ENCODE peak calls at places on chromosomes 11 and 22, in four cellular contexts. O is HL-60, P is astrocyte of the cerebellum, L is caudate nucleus. V is an unnamed sample.

GRCh38 chr11:116853461-116854073 is 16.1 kb upstream of the APOA1 start:
- DNase-seq in O (peak), P (peak), L (no peak), V (no peak)

GRCh38 chr11:67665537-67666302 is 8.7 kb downstream of the ALDH3B2 start:
- DNase-seq in O (no peak), P (no peak), L (no peak), V (no peak)

GRCh38 chr22:32050678-32051515 is 7.8 kb downstream of the SLC5A1 start:
- DNase-seq in O (peak), P (peak), L (no peak), V (no peak)

GRCh38 chr22:19799322-19800190 is 39.0 kb downstream of the TBX1 start:
- DNase-seq in O (no peak), P (peak), L (no peak), V (no peak)

GRCh38 chr11:46183819-46184218 is 62.6 kb upstream of the PHF21A start:
- DNase-seq in O (no peak), P (peak), L (no peak), V (no peak)

GRCh38 chr11:28836285-28837081 is 728.3 kb downstream of the METTL15 start:
- DNase-seq in O (no peak), P (peak), L (no peak), V (no peak)

GRCh38 chr11:84261707-84262106 is 975.5 kb upstream of the CCDC90B start:
- DNase-seq in O (no peak), P (no peak), L (no peak), V (no peak)

GRCh38 chr11:2126520-2127085 is 12.6 kb downstream of the IGF2 start:
- DNase-seq in O (no peak), P (no peak), L (no peak), V (no peak)

GRCh38 chr22:46974077-46974476 is 211.6 kb downstream of the TBC1D22A start:
- DNase-seq in O (no peak), P (no peak), L (no peak), V (no peak)

GRCh38 chr11:2169626-2170570 is 1.7 kb downstream of the TH start:
- DNase-seq in O (no peak), P (no peak), L (no peak), V (no peak)

GRCh38 chr11:104254347-104254746 is 90.4 kb upstream of the PDGFD start:
- DNase-seq in O (peak), P (no peak), L (no peak), V (no peak)

GRCh38 chr22:28772633-28773460 is at the start of gene CCDC117:
- DNase-seq in O (peak), P (peak), L (peak), V (peak)

GRCh38 chr11:69940246-69940610 is 121.0 kb upstream of the FGF3 start:
- DNase-seq in O (no peak), P (no peak), L (no peak), V (no peak)

GRCh38 chr11:60988658-60989057 is 17.2 kb downstream of the CD6 start:
- DNase-seq in O (no peak), P (no peak), L (no peak), V (no peak)

GRCh38 chr22:26393929-26394328 is 35.1 kb upstream of the ASPHD2 start:
- DNase-seq in O (no peak), P (no peak), L (no peak), V (no peak)

GRCh38 chr11:120183701-120184141 is 27.1 kb upstream of the OAF start:
- DNase-seq in O (no peak), P (no peak), L (no peak), V (no peak)

GRCh38 chr11:114058871-114059277 is 637 bp upstream of the ZBTB16 start:
- DNase-seq in O (no peak), P (no peak), L (no peak), V (no peak)

GRCh38 chr22:37777122-37777687 is 30.5 kb upstream of the GCAT start:
- DNase-seq in O (no peak), P (peak), L (no peak), V (no peak)

GRCh38 chr22:47043835-47044721 is 281.6 kb downstream of the TBC1D22A start:
- DNase-seq in O (peak), P (no peak), L (no peak), V (no peak)

GRCh38 chr11:74000770-74001169 is 8.1 kb downstream of the UCP3 start:
- DNase-seq in O (no peak), P (no peak), L (no peak), V (no peak)